ENCODE peak calls at places on chromosome 3, in four cellular contexts. X is adrenal gland, W is SJSA1, P is heart left ventricle. F is an unnamed sample.

GRCh38 chr3:18512007-18512406 is 86.9 kb upstream of the SATB1 start:
- DNase-seq in P (no peak), W (no peak), X (no peak), F (no peak)

GRCh38 chr3:99419111-99419510 is 219.3 kb upstream of the COL8A1 start:
- DNase-seq in X (no peak), W (no peak), P (no peak), F (no peak)

GRCh38 chr3:55630280-55630920 is 143.3 kb upstream of the WNT5A start:
- DNase-seq in X (no peak), W (no peak), P (no peak), F (no peak)

GRCh38 chr3:73624363-73625123 is at the start of gene PDZRN3:
- DNase-seq in X (peak; percentile 72), P (peak; percentile 68), W (peak; percentile 28), F (peak; percentile 68)

GRCh38 chr3:5644773-5645172 is 457.3 kb downstream of the EDEM1 start:
- DNase-seq in W (no peak), P (no peak), X (no peak), F (no peak)

GRCh38 chr3:160384639-160385312 is 14.2 kb downstream of the IFT80 start:
- DNase-seq in X (no peak), P (no peak), W (no peak), F (no peak)

GRCh38 chr3:45225465-45226205 is 452 bp downstream of the TMEM158 start:
- DNase-seq in P (peak; percentile 36), W (peak; percentile 20), X (no peak), F (peak; percentile 18)

GRCh38 chr3:36837089-36837488 is 72.7 kb upstream of the DCLK3 start:
- DNase-seq in W (no peak), P (no peak), X (no peak), F (no peak)

GRCh38 chr3:32371466-32372212 is 20.0 kb upstream of the CMTM7 start:
- DNase-seq in P (no peak), X (no peak), W (no peak), F (no peak)

GRCh38 chr3:72442755-72443154 is 405.5 kb downstream of the SHQ1 start:
- DNase-seq in X (no peak), P (no peak), W (no peak), F (no peak)

GRCh38 chr3:55060921-55061555 is 133.2 kb upstream of the LRTM1 start:
- DNase-seq in X (no peak), W (peak; percentile 22), P (no peak), F (no peak)

GRCh38 chr3:194382892-194383223 is 13.3 kb upstream of the LRRC15 start:
- DNase-seq in W (no peak), X (no peak), P (no peak), F (no peak)

GRCh38 chr3:46576899-46577298 is 10.8 kb upstream of the LRRC2 start:
- DNase-seq in X (no peak), P (no peak), W (no peak), F (no peak)
- H3K4me3 ChIP-seq in X (no peak overlapping the region), P (no peak overlapping the region), W (no peak overlapping the region), F (no peak overlapping the region)

GRCh38 chr3:67008388-67008787 is 10.3 kb downstream of the KBTBD8 start:
- DNase-seq in X (no peak), W (no peak), P (no peak), F (no peak)
- H3K4me1 ChIP-seq in X (no peaks in the 10 kb centered on the region), W (peaks cover 11% of the 10 kb centered on the region), P (peaks cover 3% of the 10 kb centered on the region), F (no peaks in the 10 kb centered on the region)

GRCh38 chr3:187963677-187964385 is 190.1 kb upstream of the LPP start:
- DNase-seq in P (peak; percentile 39), W (no peak), X (no peak), F (no peak)
- H3K4me3 ChIP-seq in P (peak overlapping the region; percentile 0), W (no peak overlapping the region), X (no peak overlapping the region), F (no peak overlapping the region)

GRCh38 chr3:13262493-13263211 is 157.5 kb downstream of the NUP210 start:
- DNase-seq in W (no peak), P (no peak), X (no peak), F (no peak)

GRCh38 chr3:13263770-13264467 is 156.2 kb downstream of the NUP210 start:
- DNase-seq in W (no peak), X (peak; percentile 74), P (no peak), F (no peak)

GRCh38 chr3:13260259-13261103 is 159.6 kb downstream of the NUP210 start:
- DNase-seq in W (no peak), P (no peak), X (peak; percentile 39), F (no peak)

GRCh38 chr3:13261104-13261800 is 158.9 kb downstream of the NUP210 start:
- DNase-seq in W (no peak), P (no peak), X (no peak), F (no peak)

DNA sequence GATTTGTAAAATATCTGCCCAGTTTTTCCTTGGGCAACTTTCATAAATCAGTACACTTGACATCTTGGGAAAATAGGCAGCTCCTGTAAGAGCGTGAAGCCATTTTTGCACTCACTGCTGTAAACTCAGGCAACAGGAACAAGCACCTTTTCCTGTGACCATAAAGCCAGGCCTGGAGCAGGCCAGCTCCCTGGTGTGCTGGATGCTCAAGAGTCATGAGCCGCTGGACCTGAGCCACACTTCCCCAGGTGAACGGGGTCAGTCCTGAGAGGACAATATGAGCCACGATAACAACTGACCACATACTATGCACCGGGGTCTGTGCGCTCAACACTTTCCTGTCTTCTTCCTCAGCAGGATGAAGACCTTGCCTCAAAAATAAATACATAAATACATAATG is 158.2 kb downstream of the NUP210 start:
- DNase-seq in P (no peak), X (no peak), W (no peak), F (no peak)
- H3K4me1 ChIP-seq in P (peaks cover 6% of the 10 kb centered on the region), X (no peaks in the 10 kb centered on the region), W (no peaks in the 10 kb centered on the region), F (no peaks in the 10 kb centered on the region)

F was measured in body of pancreas.